ENCODE peak calls at places on chromosomes 4 and X, in seven cellular contexts. C is tibial nerve, T is lower lobe of right lung, O is left lung, Z is prostate gland, S is OCI-LY7, V is lung. P is an unnamed sample.

GRCh38 chr4:74228691-74229640 is 71.0 kb downstream of the MTHFD2L start:
- DNase-seq in Z (peak; percentile 63), S (peak; percentile 75), V (peak; percentile 71), O (peak; percentile 59), C (peak; percentile 25), T (peak; percentile 69), P (peak; percentile 68)

GRCh38 chr4:80566203-80566872 is 230.8 kb downstream of the CFAP299 start:
- DNase-seq in S (peak; percentile 23), C (no peak), O (no peak), V (no peak), Z (no peak), T (no peak), P (no peak)

GRCh38 chr4:88828846-88829245 is 131.2 kb upstream of the NAP1L5 start:
- DNase-seq in Z (no peak), C (no peak), S (no peak), O (no peak), T (no peak), V (no peak), P (no peak)

GRCh38 chr4:173516621-173517612 is 13.1 kb downstream of the HAND2 start:
- DNase-seq in T (no peak), C (no peak), O (no peak), S (no peak), Z (no peak), V (no peak), P (no peak)

GRCh38 chr4:55358668-55359067 is 12.6 kb downstream of the SRD5A3 start:
- DNase-seq in T (no peak), C (no peak), Z (no peak), O (no peak), S (peak; percentile 30), V (no peak), P (no peak)

GRCh38 chrX:69504626-69505612 is 793 bp downstream of the NALF2 start:
- DNase-seq in S (peak; percentile 22), O (no peak), V (peak; percentile 15), T (no peak), C (no peak), Z (no peak), P (no peak)

GRCh38 chr4:2689825-2690700 is 66.1 kb downstream of the TNIP2 start:
- DNase-seq in V (no peak), T (no peak), O (no peak), S (peak; percentile 67), C (no peak), Z (no peak), P (peak; percentile 70)

GRCh38 chrX:148905376-148905775 is 405.0 kb downstream of the AFF2 start:
- DNase-seq in S (no peak), O (no peak), Z (no peak), C (no peak), V (no peak), T (no peak), P (no peak)

GRCh38 chrX:56248492-56248891 is 16.3 kb downstream of the KLF8 start:
- DNase-seq in V (peak; percentile 43), S (peak; percentile 34), Z (peak; percentile 26), T (peak; percentile 47), C (no peak), O (no peak), P (no peak)

GRCh38 chrX:14915596-14915995 is 42.4 kb downstream of the MOSPD2 start:
- DNase-seq in S (no peak), C (no peak), V (no peak), O (no peak), T (no peak), Z (no peak), P (no peak)

GRCh38 chr4:107991945-107992625 is 2.4 kb downstream of the HADH start:
- DNase-seq in T (no peak), C (no peak), Z (no peak), O (no peak), V (no peak), S (peak; percentile 9), P (no peak)

GRCh38 chr4:181148470-181148869 is 1094.7 kb upstream of the TENM3 start:
- DNase-seq in V (no peak), O (no peak), T (no peak), C (no peak), S (no peak), Z (no peak), P (no peak)

GRCh38 chrX:154485150-154486051 is 1.0 kb downstream of the UBL4A start:
- DNase-seq in O (no peak), T (no peak), V (no peak), Z (no peak), C (no peak), S (no peak), P (peak; percentile 77)

GRCh38 chr4:90345549-90345948 is 218.4 kb downstream of the CCSER1 start:
- DNase-seq in O (no peak), V (no peak), C (no peak), S (no peak), Z (no peak), T (no peak), P (no peak)

GRCh38 chr4:189804884-189805283 is 135.8 kb upstream of the FRG1 start:
- DNase-seq in Z (no peak), T (no peak), S (no peak), O (no peak), C (no peak), V (no peak), P (no peak)

GRCh38 chrX:119008122-119008744 is 33.8 kb downstream of the LONRF3 start:
- DNase-seq in C (no peak), Z (peak; percentile 4), V (no peak), S (peak; percentile 16), O (no peak), T (no peak), P (no peak)

GRCh38 chrX:124190440-124190839 is 142.0 kb upstream of the TEX13D start:
- DNase-seq in C (no peak), T (no peak), S (no peak), Z (no peak), V (no peak), O (no peak), P (no peak)

GRCh38 chr4:186845137-186845842 is 121.6 kb upstream of the FAT1 start:
- DNase-seq in O (no peak), V (no peak), S (no peak), T (no peak), Z (no peak), C (no peak), P (peak; percentile 58)

GRCh38 chrX:9757366-9757765 is 8.3 kb downstream of the GPR143 start:
- DNase-seq in O (no peak), T (no peak), V (no peak), Z (no peak), C (no peak), S (no peak), P (no peak)

GRCh38 chrX:154321624-154322023 is 26.0 kb downstream of the TKTL1 start:
- DNase-seq in Z (no peak), T (no peak), V (no peak), C (no peak), S (peak; percentile 57), O (no peak), P (no peak)

DNA sequence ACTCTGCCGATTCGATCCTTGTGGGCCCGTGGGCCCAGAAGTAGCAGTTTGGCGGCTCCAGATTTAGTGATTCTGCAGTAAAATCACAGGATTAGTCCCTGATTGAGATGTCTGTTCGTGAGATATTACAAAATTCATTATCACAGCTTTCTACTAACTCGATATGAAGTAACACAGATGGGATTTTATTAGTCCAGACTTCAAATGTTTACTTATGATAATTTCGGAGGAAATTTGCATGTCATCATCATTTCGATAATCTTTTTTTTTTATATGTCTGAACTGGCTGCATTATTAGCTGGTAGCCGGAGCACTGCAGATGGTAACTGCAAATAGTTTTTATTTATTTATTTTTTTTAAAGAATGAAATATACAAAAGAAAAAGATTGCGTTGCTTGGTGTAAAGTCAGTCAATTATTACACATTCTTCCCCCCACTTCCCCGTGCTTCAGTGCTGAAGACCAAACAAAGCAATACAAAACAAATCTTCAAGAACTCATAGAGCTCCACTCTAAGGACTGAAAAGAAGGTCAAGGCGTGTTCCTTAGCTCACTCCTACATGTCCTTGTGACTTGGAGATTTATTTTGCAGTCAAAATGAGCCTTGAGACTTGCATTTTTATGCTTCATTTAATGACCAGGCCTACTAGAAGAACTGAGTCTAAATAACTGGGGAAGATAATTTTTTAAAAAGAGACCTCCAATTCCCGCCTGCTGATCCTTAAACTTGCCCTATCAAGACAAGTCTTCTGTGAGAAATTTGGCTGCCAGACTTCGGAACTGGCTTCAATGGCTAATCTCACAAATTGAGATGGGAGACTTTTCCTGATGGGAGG is 11.7 kb upstream of the PITX2 start:
- DNase-seq in S (no peak), C (no peak), T (no peak), O (no peak), V (no peak), Z (no peak), P (no peak)
- H3K9me3 ChIP-seq in S (no peaks in the 10 kb centered on the region), C (no peaks in the 10 kb centered on the region), T (no peaks in the 10 kb centered on the region), O (no peaks in the 10 kb centered on the region), V (peaks cover 28% of the 10 kb centered on the region), Z (no peaks in the 10 kb centered on the region), P (no peaks in the 10 kb centered on the region)

DNA sequence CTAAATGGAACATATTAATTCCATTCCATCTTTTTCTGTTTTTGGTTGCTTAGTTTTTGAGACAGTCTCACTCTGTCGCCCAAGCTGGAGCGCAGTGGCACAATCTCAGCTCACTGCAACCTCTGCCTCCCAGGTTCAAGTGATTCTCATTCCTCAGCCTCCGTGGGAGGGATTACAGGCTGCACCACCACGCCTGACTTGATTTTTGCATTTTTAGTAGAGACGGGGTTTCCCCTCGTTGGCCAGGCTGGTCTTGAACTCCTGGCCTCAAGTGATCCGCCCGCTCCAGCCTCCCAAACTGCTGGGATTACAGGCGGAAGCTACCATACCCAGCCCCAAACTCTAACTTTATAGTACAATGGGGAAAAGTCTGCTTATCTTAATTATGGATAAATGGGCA is 11.2 kb downstream of the HNRNPD start:
- DNase-seq in T (no peak), C (no peak), Z (no peak), V (no peak), S (no peak), O (no peak), P (no peak)
- H3K4me1 ChIP-seq in T (peaks cover 99% of the 10 kb centered on the region), C (peaks cover 70% of the 10 kb centered on the region), Z (peaks cover 6% of the 10 kb centered on the region), V (peaks cover 12% of the 10 kb centered on the region), S (peaks cover 65% of the 10 kb centered on the region), O (peaks cover 22% of the 10 kb centered on the region), P (no peaks in the 10 kb centered on the region)

DNA sequence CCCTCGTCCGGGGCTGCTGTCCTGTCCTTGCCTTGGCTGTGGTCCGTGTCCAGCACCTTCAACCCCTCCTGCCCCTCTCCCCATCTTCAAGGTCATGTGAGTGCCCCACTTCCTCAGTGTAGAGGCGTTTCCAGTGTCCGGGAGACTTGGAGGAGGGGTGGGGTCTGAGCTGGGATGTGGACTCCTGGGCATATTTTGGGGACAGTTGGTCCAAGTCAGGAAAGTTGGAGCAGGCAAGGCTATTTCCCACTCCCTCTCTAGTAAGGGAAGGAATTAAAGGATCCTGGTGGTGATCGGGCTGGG is 3.0 kb downstream of the PCGF3 start:
- DNase-seq in S (no peak), O (no peak), Z (no peak), C (no peak), T (no peak), V (no peak), P (no peak)
- H3K27ac ChIP-seq in S (no peak overlapping the region), O (no peak overlapping the region), Z (no peak overlapping the region), C (no peak overlapping the region), T (no peak overlapping the region), V (no peak overlapping the region), P (no peak overlapping the region)

DNA sequence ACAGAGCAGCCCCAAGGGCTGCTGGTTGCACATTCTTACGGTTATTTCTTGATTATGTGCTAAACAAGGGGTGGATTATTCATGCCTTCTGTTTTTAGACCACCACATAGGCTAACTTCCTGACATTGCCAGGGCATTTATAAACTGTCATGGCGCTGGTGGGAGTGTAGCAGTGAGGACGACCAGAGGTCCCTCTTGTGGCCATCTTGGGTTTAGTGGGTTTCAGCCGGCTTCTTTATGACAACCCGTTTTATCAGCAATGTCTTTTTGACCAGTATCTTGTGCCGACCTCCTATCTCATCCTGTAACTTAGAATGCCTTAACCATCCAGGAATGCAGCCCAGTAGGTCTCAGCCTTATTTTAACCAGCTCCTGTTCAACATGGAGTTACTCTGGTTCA is 212.4 kb upstream of the GRID2 start:
- DNase-seq in T (no peak), C (no peak), S (peak; percentile 5), Z (no peak), O (no peak), V (no peak), P (no peak)
- H3K9me3 ChIP-seq in T (no peaks in the 10 kb centered on the region), C (no peaks in the 10 kb centered on the region), S (no peaks in the 10 kb centered on the region), Z (no peaks in the 10 kb centered on the region), O (no peaks in the 10 kb centered on the region), V (no peaks in the 10 kb centered on the region), P (no peaks in the 10 kb centered on the region)

P was measured in aorta.